ENCODE peak calls at places on chromosome 9, in five cellular contexts. One of them, this sample, is unnamed.
A peak's percentile ranks its signal among the peaks of the same experiment; 100 is the strongest.

GRCh38 chr9:95070549-95071021 is 246.9 kb downstream of the FANCC start:
- DNase-seq in T-helper 9 cell: no peak
- DNase-seq in amniotic stem cell: no peak
- DNase-seq in tibial nerve: no peak
- DNase-seq in T47D: no peak
- DNase-seq in this sample: no peak

GRCh38 chr9:136367296-136368145 is 4.0 kb upstream of the DNLZ start:
- DNase-seq in amniotic stem cell: no peak
- DNase-seq in T-helper 9 cell: no peak
- DNase-seq in tibial nerve: no peak
- DNase-seq in T47D: no peak
- DNase-seq in this sample: no peak

GRCh38 chr9:35646583-35647265 is 4.0 kb downstream of the SIT1 start:
- DNase-seq in amniotic stem cell: peak; percentile 79
- DNase-seq in T-helper 9 cell: peak; percentile 90
- DNase-seq in tibial nerve: peak; percentile 95
- DNase-seq in T47D: peak; percentile 88
- DNase-seq in this sample: peak; percentile 95

GRCh38 chr9:124697326-124698200 is 73.5 kb downstream of the NR6A1 start:
- DNase-seq in T47D: no peak
- DNase-seq in T-helper 9 cell: no peak
- DNase-seq in tibial nerve: no peak
- DNase-seq in amniotic stem cell: no peak
- DNase-seq in this sample: peak; percentile 12

GRCh38 chr9:125483697-125484096 is 222.1 kb downstream of the GAPVD1 start:
- DNase-seq in T-helper 9 cell: no peak
- DNase-seq in T47D: no peak
- DNase-seq in amniotic stem cell: no peak
- DNase-seq in tibial nerve: no peak
- DNase-seq in this sample: no peak

GRCh38 chr9:133202145-133202513 is 6.9 kb downstream of the OBP2B start:
- DNase-seq in T-helper 9 cell: no peak
- DNase-seq in tibial nerve: no peak
- DNase-seq in T47D: no peak
- DNase-seq in amniotic stem cell: no peak
- DNase-seq in this sample: no peak

GRCh38 chr9:92638621-92639101 is 31.3 kb downstream of the IPPK start:
- DNase-seq in tibial nerve: no peak
- DNase-seq in T-helper 9 cell: no peak
- DNase-seq in T47D: no peak
- DNase-seq in amniotic stem cell: no peak
- DNase-seq in this sample: no peak

GRCh38 chr9:76321185-76321828 is 72.9 kb downstream of the RFK start:
- DNase-seq in tibial nerve: no peak
- DNase-seq in amniotic stem cell: peak; percentile 72
- DNase-seq in T47D: no peak
- DNase-seq in T-helper 9 cell: no peak
- DNase-seq in this sample: peak; percentile 64